ENCODE peak calls at places on chromosomes 2 and 18, in four cellular contexts. A is mesenchymal stem cell, L is H9, U is neuronal stem cell. D is an unnamed sample.

GRCh38 chr18:43079422-43079821 is 36.1 kb downstream of the RIT2 start:
- DNase-seq in L (no peak), A (no peak), U (no peak), D (no peak)

GRCh38 chr2:9753665-9754531 is 89.4 kb upstream of the TAF1B start:
- DNase-seq in L (no peak), A (no peak), U (no peak), D (no peak)

GRCh38 chr2:140344842-140345241 is 1564.7 kb upstream of the NXPH2 start:
- DNase-seq in A (no peak), L (no peak), U (no peak), D (no peak)

GRCh38 chr18:3405713-3406112 is 44.3 kb upstream of the TGIF1 start:
- DNase-seq in U (no peak), A (no peak), L (no peak), D (no peak)

GRCh38 chr2:232634319-232635150 is 1.1 kb downstream of the EFHD1 start:
- DNase-seq in L (peak), U (no peak), A (peak), D (peak)

GRCh38 chr2:152715854-152716428 is 1.3 kb downstream of the PRPF40A start:
- DNase-seq in L (peak), A (peak), U (no peak), D (peak)

GRCh38 chr2:16623046-16623445 is 42.6 kb downstream of the CYRIA start:
- DNase-seq in A (peak), U (no peak), L (no peak), D (no peak)

GRCh38 chr18:67310826-67311225 is 205.7 kb downstream of the DSEL start:
- DNase-seq in A (peak), L (no peak), U (no peak), D (no peak)

GRCh38 chr2:120932881-120933280 is 197.2 kb downstream of the GLI2 start:
- DNase-seq in U (no peak), A (no peak), L (no peak), D (no peak)

GRCh38 chr2:235679471-235679870 is 185.6 kb downstream of the AGAP1 start:
- DNase-seq in U (no peak), L (no peak), A (no peak), D (no peak)

GRCh38 chr2:112001136-112001764 is 53.8 kb upstream of the TMEM87B start:
- DNase-seq in A (no peak), U (no peak), L (no peak), D (no peak)

GRCh38 chr2:191680639-191681038 is 2.7 kb downstream of the NABP1 start:
- DNase-seq in U (no peak), A (no peak), L (no peak), D (no peak)
- H3K4ac ChIP-seq in U (no peak), A (no peak), L (no peak), D (no peak)

GRCh38 chr18:63961430-63961980 is 8.4 kb upstream of the SERPINB8 start:
- DNase-seq in L (no peak), A (no peak), U (no peak), D (no peak)
- H3K4ac ChIP-seq in L (no peak), A (no peak), U (no peak), D (no peak)

DNA sequence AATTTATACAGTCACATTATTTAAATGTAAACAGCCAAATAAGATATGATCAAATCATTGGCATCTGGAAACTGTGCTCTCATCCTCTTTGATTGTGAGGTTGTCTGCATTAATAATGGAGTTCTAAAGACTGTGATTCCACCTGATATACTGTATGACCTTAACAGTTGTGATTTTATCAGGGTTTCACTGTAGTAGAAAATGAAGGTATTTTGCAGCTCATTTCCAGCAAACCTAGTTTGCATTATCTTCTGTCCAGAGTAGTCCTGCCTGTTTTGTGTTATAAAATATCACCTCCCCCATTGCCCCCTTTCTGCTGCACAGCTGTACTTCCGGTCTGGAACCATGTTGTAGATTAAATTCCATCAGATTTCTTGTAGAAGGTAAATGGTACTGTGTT is 731.6 kb upstream of the FANCL start:
- DNase-seq in L (no peak), A (no peak), U (no peak), D (no peak)
- H3K4ac ChIP-seq in L (no peak), A (no peak), U (no peak), D (no peak)

GRCh38 chr18:8705941-8706544 is 687 bp downstream of the MTCL1 start:
- DNase-seq in A (no peak), L (no peak), U (no peak), D (peak)

GRCh38 chr18:8705280-8705940 is at the start of gene MTCL1:
- DNase-seq in A (peak), L (peak), U (no peak), D (peak)

GRCh38 chr18:8707946-8708345 is 2.6 kb downstream of the MTCL1 start:
- DNase-seq in L (no peak), A (no peak), U (no peak), D (peak)

GRCh38 chr18:8706981-8707940 is 1.9 kb downstream of the MTCL1 start:
- DNase-seq in U (no peak), A (peak), L (peak), D (peak)

GRCh38 chr18:8706545-8706980 is 1.2 kb downstream of the MTCL1 start:
- DNase-seq in L (no peak), U (no peak), A (no peak), D (no peak)
- H3K4ac ChIP-seq in L (no peak), U (peak), A (peak), D (no peak)

GRCh38 chr18:35242426-35242825 is 1.6 kb downstream of the ZNF397 start:
- DNase-seq in L (no peak), U (no peak), A (no peak), D (no peak)

GRCh38 chr18:35240664-35241522 is at the start of gene ZNF397:
- DNase-seq in L (peak), U (peak), A (peak), D (peak)

GRCh38 chr18:35244671-35245070 is 3.8 kb downstream of the ZNF397 start:
- DNase-seq in A (no peak), U (no peak), L (no peak), D (peak)

GRCh38 chr18:35239314-35239713 is 1.5 kb upstream of the ZNF397 start:
- DNase-seq in U (no peak), A (peak), L (no peak), D (no peak)

DNA sequence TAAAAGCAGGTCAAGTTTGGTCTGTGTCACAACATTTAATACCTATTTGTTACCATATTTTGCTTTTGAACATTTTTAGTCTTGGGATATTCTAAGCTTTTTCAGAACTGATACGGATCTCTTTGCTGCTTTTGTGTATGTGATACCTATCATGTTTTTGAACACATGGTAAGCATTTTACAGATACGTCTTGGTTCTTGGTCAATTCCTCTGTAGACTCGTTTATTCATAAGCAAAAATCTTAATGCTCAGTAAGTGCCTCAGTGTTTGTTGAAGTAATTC is 630 bp downstream of the ZNF397 start:
- DNase-seq in U (no peak), L (no peak), A (no peak), D (no peak)
- H3K4ac ChIP-seq in U (no peak), L (no peak), A (no peak), D (no peak)

GRCh38 chr2:85011098-85011497 is 40.1 kb downstream of the KCMF1 start:
- DNase-seq in L (no peak), U (no peak), A (no peak), D (no peak)
- H3K4ac ChIP-seq in L (no peak), U (no peak), A (no peak), D (no peak)

GRCh38 chr18:468841-469796 is 31.4 kb downstream of the COLEC12 start:
- DNase-seq in U (no peak), L (no peak), A (no peak), D (no peak)

GRCh38 chr18:474416-474815 is 26.1 kb downstream of the COLEC12 start:
- DNase-seq in L (no peak), A (no peak), U (no peak), D (peak)

GRCh38 chr18:473687-474265 is 26.7 kb downstream of the COLEC12 start:
- DNase-seq in A (no peak), L (no peak), U (no peak), D (no peak)

GRCh38 chr18:470661-471501 is 29.6 kb downstream of the COLEC12 start:
- DNase-seq in L (no peak), A (peak), U (no peak), D (no peak)

DNA sequence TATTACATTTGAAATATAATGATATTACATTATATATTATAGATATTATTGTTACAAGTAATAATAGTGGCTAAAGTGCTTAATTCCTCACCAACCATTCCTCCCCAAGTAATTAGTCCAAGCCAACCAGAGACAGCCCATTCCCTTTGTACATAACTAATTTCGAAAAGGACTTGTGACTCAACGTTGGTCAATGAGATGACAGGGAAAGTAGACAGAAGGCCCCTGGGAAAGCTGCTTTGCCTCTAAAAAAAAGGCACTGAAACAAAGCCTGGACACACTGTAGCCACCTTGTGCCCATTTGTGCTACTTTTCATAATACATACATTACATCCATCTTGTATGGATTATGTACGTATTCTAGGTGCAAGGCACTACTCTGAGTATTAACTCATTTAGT is 28.8 kb downstream of the COLEC12 start:
- DNase-seq in L (no peak), U (no peak), A (peak), D (no peak)
- H3K4ac ChIP-seq in L (no peak), U (no peak), A (no peak), D (no peak)

GRCh38 chr2:38702413-38702812 is 36.5 kb downstream of the GALM start:
- DNase-seq in A (peak), L (no peak), U (no peak), D (peak)

GRCh38 chr2:38700113-38700780 is 34.3 kb downstream of the GALM start:
- DNase-seq in A (no peak), U (no peak), L (no peak), D (no peak)

GRCh38 chr2:38698604-38699003 is 32.7 kb downstream of the GALM start:
- DNase-seq in L (no peak), U (no peak), A (no peak), D (no peak)

GRCh38 chr2:38697116-38697840 is 31.4 kb downstream of the GALM start:
- DNase-seq in U (no peak), A (no peak), L (no peak), D (no peak)

DNA sequence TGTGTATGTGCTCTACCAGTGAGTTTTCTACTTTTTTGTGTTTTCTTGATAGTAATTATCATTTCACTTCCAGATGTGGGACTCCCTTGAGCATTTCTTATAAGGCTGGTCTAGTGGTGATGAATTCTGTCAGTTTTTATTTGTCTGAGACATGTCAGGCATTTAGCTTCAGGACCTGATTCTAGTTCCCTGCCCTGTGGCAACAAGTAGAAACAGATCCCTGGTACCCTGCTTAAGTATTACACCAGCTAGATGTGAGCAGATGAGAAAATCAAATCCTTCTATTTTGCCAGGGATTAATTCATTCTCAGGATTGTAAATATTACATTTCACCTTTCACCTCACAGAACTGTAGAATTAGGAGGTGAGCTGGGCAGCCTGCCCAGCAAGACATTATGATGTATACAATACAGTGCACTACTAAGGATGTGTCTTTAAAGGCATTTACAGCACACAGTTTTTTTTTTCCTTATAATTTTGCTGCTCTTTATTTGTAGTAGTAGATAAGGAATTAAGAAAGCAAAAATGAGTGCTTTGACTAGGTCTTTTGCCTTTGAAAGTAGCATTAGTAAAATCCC is 35.1 kb downstream of the GALM start:
- DNase-seq in L (no peak), U (no peak), A (no peak), D (no peak)
- H3K4ac ChIP-seq in L (no peak), U (no peak), A (no peak), D (no peak)

GRCh38 chr2:132692816-132693215 is 22.8 kb upstream of the LYPD1 start:
- DNase-seq in L (no peak), A (no peak), U (no peak), D (no peak)

GRCh38 chr2:132690664-132691303 is 20.8 kb upstream of the LYPD1 start:
- DNase-seq in L (no peak), U (no peak), A (peak), D (no peak)

DNA sequence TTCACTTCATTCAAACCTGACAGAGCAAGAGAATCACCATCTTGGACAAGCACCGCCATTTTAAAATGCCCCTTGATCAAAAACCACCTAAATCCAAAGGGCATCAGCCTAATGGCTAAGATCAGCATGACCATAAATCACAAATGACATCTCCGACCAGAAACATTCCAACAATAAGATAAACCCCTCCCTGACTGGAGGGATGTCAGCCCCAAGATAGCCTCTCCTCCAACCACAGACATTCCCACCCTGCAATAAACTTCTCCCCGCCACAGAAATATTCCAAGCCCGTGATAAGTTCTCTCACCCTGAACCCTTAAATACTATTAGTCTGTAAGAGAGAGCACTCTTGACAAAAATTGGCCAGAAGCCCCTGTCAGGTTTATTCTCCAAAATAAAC is 21.6 kb upstream of the LYPD1 start:
- DNase-seq in U (no peak), L (no peak), A (no peak), D (no peak)
- H3K4ac ChIP-seq in U (no peak), L (no peak), A (no peak), D (no peak)

DNA sequence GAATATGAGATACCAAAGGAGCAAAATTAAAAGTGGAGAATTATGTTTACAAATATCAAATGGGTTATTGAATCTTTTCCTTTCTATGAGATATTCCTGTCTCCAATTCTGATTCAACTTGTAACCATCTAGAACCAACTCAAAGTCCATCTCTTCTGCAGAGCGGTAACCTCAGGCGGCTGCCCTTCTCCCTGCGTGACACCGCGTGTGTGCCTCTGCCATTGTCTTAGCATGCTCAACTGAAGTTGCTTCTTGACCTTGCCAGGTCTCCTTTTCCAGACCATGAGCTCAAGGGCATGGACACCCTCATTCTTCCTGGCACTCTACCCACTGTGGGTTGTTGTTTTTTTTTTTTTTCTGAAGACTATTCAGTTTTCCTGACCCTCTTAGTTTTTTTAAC is 104.0 kb upstream of the FOSL2 start:
- DNase-seq in U (no peak), A (no peak), L (no peak), D (no peak)
- H3K4ac ChIP-seq in U (no peak), A (no peak), L (no peak), D (no peak)

D was measured in mesendoderm.